ENCODE peak calls at places on chromosomes 1 and 21, in four cellular contexts. I is tibial artery; Z is fibroblast of pulmonary artery; J is CD8-positive, alpha-beta T cell. C is an unnamed sample.

GRCh38 chr1:25140073-25140797 is 92.1 kb downstream of the SYF2 start:
- DNase-seq in J (no peak), Z (no peak), I (peak), C (no peak)

GRCh38 chr1:38045431-38046332 is 911 bp downstream of the POU3F1 start:
- DNase-seq in J (no peak), Z (no peak), I (no peak), C (peak)

GRCh38 chr21:30684506-30684905 is 34.1 kb downstream of the KRTAP21-3 start:
- DNase-seq in I (no peak), J (no peak), Z (no peak), C (no peak)

GRCh38 chr1:194151056-194151455 is 964.6 kb upstream of the B3GALT2 start:
- DNase-seq in J (no peak), I (no peak), Z (no peak), C (no peak)

GRCh38 chr1:217272385-217272784 is 358.5 kb downstream of the GPATCH2 start:
- DNase-seq in Z (peak), I (no peak), J (no peak), C (peak)

GRCh38 chr1:153533689-153534201 is 2.0 kb downstream of the S100A6 start:
- DNase-seq in I (peak), Z (peak), J (no peak), C (peak)

GRCh38 chr1:28971980-28972771 is 57.8 kb downstream of the EPB41 start:
- DNase-seq in I (no peak), J (no peak), Z (peak), C (peak)

GRCh38 chr1:185156321-185156853 is 366 bp downstream of the TRMT1L start:
- DNase-seq in J (no peak), I (no peak), Z (peak), C (peak)

DNA sequence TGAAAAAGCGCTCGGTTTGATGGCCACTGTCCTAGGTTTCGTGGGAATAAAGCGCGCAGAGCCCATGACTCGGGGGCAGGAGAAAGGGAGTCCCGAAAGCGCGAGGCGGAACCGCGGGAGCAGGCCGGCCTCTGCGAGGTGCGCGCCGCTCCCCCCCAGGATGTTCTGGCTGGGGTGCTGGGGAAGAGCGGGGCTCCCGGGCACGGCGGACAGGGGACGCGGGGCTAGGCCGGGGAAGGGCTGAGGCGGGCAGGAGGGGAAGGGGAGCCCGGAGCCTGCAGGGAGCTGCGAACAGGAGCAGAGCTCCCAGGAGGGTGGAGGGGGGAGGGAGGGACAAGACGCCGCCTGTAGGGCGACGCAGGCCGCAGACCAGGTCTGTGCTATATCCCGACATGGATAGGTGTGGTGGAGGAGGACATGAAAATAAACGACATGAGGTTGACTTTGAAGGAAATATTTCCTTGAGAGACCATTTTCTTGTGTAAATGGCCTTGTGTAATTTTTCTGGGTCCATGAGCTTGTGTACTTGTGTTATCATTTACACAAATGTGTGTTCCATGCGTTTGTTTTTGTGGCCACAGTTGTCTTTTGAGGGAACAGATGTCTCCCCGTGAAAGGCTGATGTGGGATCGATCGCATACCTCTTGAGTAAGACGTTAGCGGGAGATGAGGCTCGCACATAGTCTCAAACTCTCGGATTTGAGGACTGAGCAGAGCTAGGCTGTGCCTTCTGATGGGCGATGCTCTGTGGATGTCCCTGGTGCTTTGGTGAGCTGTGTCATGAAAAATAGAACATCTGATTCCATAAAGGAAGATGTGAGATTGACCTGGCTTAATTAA is 1.3 kb downstream of the PCNT start:
- DNase-seq in J (no peak), I (peak), Z (peak), C (peak)
- TF ChIP-seq CTCF in J (no peak), I (no peak), Z (peak), C (peak)

GRCh38 chr1:51344602-51345299 is 14.4 kb upstream of the TTC39A start:
- DNase-seq in J (no peak), Z (no peak), I (no peak), C (no peak)
- TF ChIP-seq CTCF in J (no peak), Z (no peak), I (no peak), C (no peak)

GRCh38 chr1:60126733-60127132 is 53.2 kb upstream of the C1orf87 start:
- DNase-seq in Z (no peak), I (no peak), J (no peak), C (peak)
- TF ChIP-seq CTCF in Z (no peak), I (peak), J (no peak), C (peak)

DNA sequence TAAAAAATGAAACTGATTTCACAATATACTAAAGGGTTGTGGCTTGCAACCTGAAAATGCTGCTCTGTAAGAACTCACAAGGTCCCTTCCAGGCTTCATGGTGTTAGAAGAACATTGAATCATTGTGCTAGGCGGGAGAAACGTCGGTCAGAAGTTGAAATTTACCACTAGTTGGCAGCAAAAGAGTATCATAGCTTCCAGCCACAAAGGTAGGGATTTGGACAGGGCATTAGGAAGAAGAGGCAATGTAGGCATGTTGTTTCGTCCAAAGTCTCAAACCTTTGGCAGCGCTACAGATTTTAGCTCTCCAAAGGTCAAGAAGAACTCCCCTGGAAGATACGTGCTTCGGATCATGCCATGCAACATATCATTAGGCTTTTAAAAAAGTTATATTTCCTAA is 62.5 kb upstream of the ZP4 start:
- DNase-seq in Z (no peak), J (no peak), I (no peak), C (no peak)
- TF ChIP-seq CTCF in Z (no peak), J (no peak), I (no peak), C (no peak)

GRCh38 chr1:33641099-33641830 is 168.8 kb downstream of the ZSCAN20 start:
- DNase-seq in I (no peak), Z (peak), J (no peak), C (peak)
- TF ChIP-seq CTCF in I (no peak), Z (peak), J (no peak), C (peak)

DNA sequence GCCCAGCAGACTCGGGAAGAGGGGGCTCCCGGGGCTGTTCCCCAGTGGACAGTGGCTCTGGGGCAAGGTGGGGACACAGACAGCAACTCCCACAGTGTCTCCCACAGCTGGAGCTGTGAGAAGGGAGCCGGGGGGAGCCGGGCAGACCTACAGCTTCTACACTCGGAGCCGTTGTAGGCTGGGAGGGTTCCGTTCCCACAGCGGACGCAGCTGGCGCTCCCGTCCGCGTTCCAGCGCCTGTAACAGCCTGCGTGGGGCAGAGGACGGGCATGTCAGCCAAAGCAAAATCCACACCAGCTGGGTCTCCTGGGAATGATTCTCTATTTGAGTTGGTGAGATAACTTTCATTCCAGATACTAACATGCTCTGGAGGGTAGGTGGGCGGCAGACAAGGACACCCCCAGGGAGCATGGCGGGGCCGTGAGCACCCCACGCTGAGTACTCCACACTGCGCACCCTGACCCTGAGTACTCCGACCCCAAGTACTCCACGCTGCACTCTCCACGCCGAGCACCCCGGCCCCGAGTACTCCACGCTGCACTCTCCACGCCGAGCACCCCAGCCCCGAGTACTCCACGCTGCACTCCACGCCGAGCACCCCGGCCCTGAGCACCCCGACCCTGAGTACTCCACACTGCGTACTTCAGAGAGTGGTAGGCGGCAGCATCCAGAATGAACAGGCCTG is 13.4 kb upstream of the RNF223 start:
- DNase-seq in J (no peak), I (peak), Z (no peak), C (no peak)
- TF ChIP-seq CTCF in J (no peak), I (no peak), Z (no peak), C (no peak)

GRCh38 chr1:182015360-182015759 is 46.2 kb downstream of the ZNF648 start:
- DNase-seq in I (no peak), Z (no peak), J (no peak), C (no peak)
- TF ChIP-seq CTCF in I (no peak), Z (no peak), J (no peak), C (no peak)

GRCh38 chr21:45052960-45053359 is 21.4 kb upstream of the ADARB1 start:
- DNase-seq in Z (no peak), I (peak), J (no peak), C (no peak)

GRCh38 chr21:45051580-45052434 is 22.6 kb upstream of the ADARB1 start:
- DNase-seq in I (peak), J (no peak), Z (no peak), C (no peak)

GRCh38 chr21:45054162-45054926 is 20.0 kb upstream of the ADARB1 start:
- DNase-seq in Z (no peak), J (no peak), I (peak), C (no peak)

GRCh38 chr21:45054927-45055612 is 19.3 kb upstream of the ADARB1 start:
- DNase-seq in Z (no peak), I (peak), J (no peak), C (no peak)

GRCh38 chr21:45053561-45053960 is 20.8 kb upstream of the ADARB1 start:
- DNase-seq in I (peak), J (no peak), Z (no peak), C (no peak)
- TF ChIP-seq CTCF in I (no peak), J (no peak), Z (no peak), C (no peak)